ENCODE peak calls at places on chromosomes 4 and X, in six cellular contexts. K is A549, W is endothelial cell of umbilical vein, F is K562, D is HepG2, P is GM12878. Y is an unnamed sample.

GRCh38 chr4:38210396-38211114 is 250.4 kb downstream of the PTTG2 start:
- DNase-seq in K (no peak), W (peak), F (no peak), D (no peak), P (no peak), Y (no peak)

GRCh38 chrX:120857240-120857639 is 18.4 kb downstream of the CT47B1 start:
- DNase-seq in K (peak), W (no peak), F (no peak), D (no peak), P (no peak), Y (no peak)

GRCh38 chr4:151004222-151004621 is 10.9 kb downstream of the LRBA start:
- DNase-seq in K (no peak), W (peak), F (no peak), D (no peak), P (no peak), Y (peak)

GRCh38 chr4:45662996-45663395 is 460.9 kb downstream of the GABRG1 start:
- DNase-seq in K (no peak), W (no peak), F (no peak), D (no peak), P (no peak), Y (no peak)

GRCh38 chrX:107674480-107675364 is 46.4 kb downstream of the PRPS1 start:
- DNase-seq in K (no peak), W (no peak), F (peak), D (no peak), P (no peak), Y (peak)

GRCh38 chrX:131617182-131617581 is 73.3 kb downstream of the OR13H1 start:
- DNase-seq in K (no peak), W (no peak), F (no peak), D (no peak), P (no peak), Y (no peak)

GRCh38 chr4:6419452-6420028 is 52.9 kb downstream of the PPP2R2C start:
- DNase-seq in K (peak), W (no peak), F (no peak), D (no peak), P (no peak), Y (no peak)

GRCh38 chr4:173334891-173335754 is 965 bp upstream of the HMGB2 start:
- DNase-seq in K (peak), W (peak), F (peak), D (peak), P (peak), Y (peak)

GRCh38 chrX:84469226-84469625 is 33.0 kb downstream of the HDX start:
- DNase-seq in K (no peak), W (peak), F (no peak), D (no peak), P (no peak), Y (peak)

GRCh38 chr4:113534698-113535097 is 226.8 kb downstream of the CAMK2D start:
- DNase-seq in K (no peak), W (no peak), F (no peak), D (no peak), P (no peak), Y (no peak)

GRCh38 chr4:168028568-168028967 is 63.8 kb upstream of the ANXA10 start:
- DNase-seq in K (peak), W (peak), F (no peak), D (peak), P (no peak), Y (peak)

GRCh38 chr4:25973346-25973745 is 59.3 kb downstream of the SMIM20 start:
- DNase-seq in K (no peak), W (no peak), F (no peak), D (no peak), P (no peak), Y (no peak)

GRCh38 chr4:152351080-152351479 is 184.8 kb downstream of the FBXW7 start:
- DNase-seq in K (no peak), W (no peak), F (no peak), D (no peak), P (no peak), Y (no peak)

GRCh38 chr4:70326052-70326451 is 8.7 kb upstream of the CABS1 start:
- DNase-seq in K (no peak), W (no peak), F (no peak), D (no peak), P (no peak), Y (no peak)

GRCh38 chrX:138711399-138712347 is at the start of gene FGF13:
- DNase-seq in K (peak), W (no peak), F (no peak), D (peak), P (no peak), Y (peak)

GRCh38 chr4:153467897-153468262 is 1.7 kb downstream of the TMEM131L start:
- DNase-seq in K (no peak), W (no peak), F (no peak), D (no peak), P (no peak), Y (peak)

GRCh38 chr4:184838249-184839074 is 12.7 kb upstream of the ACSL1 start:
- DNase-seq in K (peak), W (no peak), F (peak), D (peak), P (no peak), Y (no peak)

GRCh38 chr4:111501946-111502345 is 643.3 kb upstream of the FAM241A start:
- DNase-seq in K (no peak), W (no peak), F (no peak), D (no peak), P (no peak), Y (no peak)

GRCh38 chr4:147994076-147994475 is 262.2 kb downstream of the ARHGAP10 start:
- DNase-seq in K (no peak), W (peak), F (no peak), D (no peak), P (no peak), Y (no peak)

GRCh38 chr4:189845145-189845846 is 95.4 kb upstream of the FRG1 start:
- DNase-seq in K (no peak), W (no peak), F (no peak), D (no peak), P (no peak), Y (no peak)

GRCh38 chr4:16055937-16056336 is 27.9 kb downstream of the PROM1 start:
- DNase-seq in K (no peak), W (no peak), F (no peak), D (no peak), P (no peak), Y (no peak)

GRCh38 chrX:45077748-45078424 is 122.8 kb downstream of the DIPK2B start:
- DNase-seq in K (no peak), W (no peak), F (no peak), D (no peak), P (peak), Y (no peak)

GRCh38 chr4:131302108-131302507 is 1847.0 kb upstream of the PCDH10 start:
- DNase-seq in K (peak), W (no peak), F (no peak), D (peak), P (no peak), Y (no peak)

GRCh38 chr4:41517121-41517520 is 20.8 kb upstream of the LIMCH1 start:
- DNase-seq in K (no peak), W (no peak), F (no peak), D (no peak), P (no peak), Y (no peak)

GRCh38 chrX:47958943-47959342 is 44.8 kb downstream of the ZNF182 start:
- DNase-seq in K (no peak), W (peak), F (peak), D (peak), P (no peak), Y (peak)

GRCh38 chr4:147029296-147029695 is 83.6 kb upstream of the TTC29 start:
- DNase-seq in K (no peak), W (no peak), F (no peak), D (no peak), P (no peak), Y (no peak)

GRCh38 chr4:112112590-112113170 is 32.6 kb upstream of the FAM241A start:
- DNase-seq in K (peak), W (no peak), F (no peak), D (peak), P (no peak), Y (no peak)

DNA sequence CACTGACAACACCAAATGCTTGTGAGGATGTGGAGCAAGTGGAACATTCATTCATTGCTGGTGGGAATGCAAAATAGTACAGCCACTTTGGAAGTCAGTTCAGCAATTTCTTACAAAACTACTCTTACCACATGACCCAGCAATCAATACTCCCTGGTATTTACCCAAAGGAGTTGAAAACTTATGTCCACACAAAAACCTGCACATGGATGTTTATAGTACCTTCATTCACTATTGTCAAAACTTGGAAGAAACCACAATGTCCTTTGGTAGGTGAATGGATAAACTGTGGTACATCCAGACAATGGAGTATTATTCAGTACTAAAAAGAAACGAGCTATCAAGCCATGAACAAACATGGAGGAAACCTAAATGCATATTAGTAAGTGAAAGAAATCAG is 27.5 kb downstream of the HUWE1 start:
- DNase-seq in K (no peak), W (no peak), F (no peak), D (peak), P (no peak), Y (no peak)
- TF ChIP-seq CTCF in K (no peak), W (no peak), F (no peak), D (no peak), P (no peak), Y (no peak)

GRCh38 chr4:120916937-120917336 is 5.6 kb downstream of the PRDM5 start:
- DNase-seq in K (no peak), W (no peak), F (no peak), D (no peak), P (no peak), Y (no peak)

GRCh38 chr4:120920666-120921065 is 1.9 kb downstream of the PRDM5 start:
- DNase-seq in K (no peak), W (no peak), F (no peak), D (no peak), P (no peak), Y (no peak)

GRCh38 chr4:120918092-120918491 is 4.4 kb downstream of the PRDM5 start:
- DNase-seq in K (no peak), W (peak), F (no peak), D (no peak), P (no peak), Y (no peak)

GRCh38 chr4:120919358-120919757 is 3.2 kb downstream of the PRDM5 start:
- DNase-seq in K (no peak), W (no peak), F (no peak), D (no peak), P (no peak), Y (no peak)

GRCh38 chr4:120918788-120919187 is 3.7 kb downstream of the PRDM5 start:
- DNase-seq in K (no peak), W (no peak), F (no peak), D (no peak), P (no peak), Y (no peak)
- TF ChIP-seq MYC in K (no peak), W (no peak), F (no peak), D (no peak), P (no peak), Y (no peak)

GRCh38 chrX:23403849-23404248 is 69.2 kb downstream of the PTCHD1 start:
- DNase-seq in K (peak), W (no peak), F (no peak), D (no peak), P (no peak), Y (peak)
- TF ChIP-seq CTCF in K (no peak), W (no peak), F (peak), D (peak), P (peak), Y (no peak)

DNA sequence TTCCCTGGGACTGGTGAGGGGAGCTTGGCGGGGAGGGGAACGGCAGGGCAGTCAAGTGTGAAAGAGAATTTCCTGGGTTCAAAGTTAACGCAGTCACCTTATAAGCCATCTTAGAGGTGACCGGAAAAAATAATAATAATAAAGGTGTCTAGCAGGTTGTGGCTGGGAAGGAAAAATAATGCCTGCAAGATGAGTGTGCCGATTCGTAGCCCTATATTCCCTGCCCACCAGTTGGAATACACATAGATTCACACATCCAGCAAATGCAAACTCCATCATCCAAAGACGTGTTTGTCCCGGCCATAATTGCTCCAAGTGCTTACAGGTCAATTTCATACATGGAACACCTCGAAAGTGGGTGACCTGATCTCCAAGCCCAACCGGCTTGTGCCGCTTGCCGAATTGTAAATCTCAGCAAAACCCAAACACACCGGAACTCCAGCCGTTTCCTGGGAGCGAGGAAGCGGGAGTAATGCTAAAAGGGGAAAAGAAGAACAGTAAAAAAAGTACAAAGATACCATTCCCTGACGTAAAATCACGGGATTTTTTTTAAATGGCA is 1.3 kb upstream of the FAT1 start:
- DNase-seq in K (peak), W (peak), F (no peak), D (no peak), P (no peak), Y (no peak)
- TF ChIP-seq MYC in K (no peak), W (no peak), F (no peak), D (no peak), P (no peak), Y (no peak)

DNA sequence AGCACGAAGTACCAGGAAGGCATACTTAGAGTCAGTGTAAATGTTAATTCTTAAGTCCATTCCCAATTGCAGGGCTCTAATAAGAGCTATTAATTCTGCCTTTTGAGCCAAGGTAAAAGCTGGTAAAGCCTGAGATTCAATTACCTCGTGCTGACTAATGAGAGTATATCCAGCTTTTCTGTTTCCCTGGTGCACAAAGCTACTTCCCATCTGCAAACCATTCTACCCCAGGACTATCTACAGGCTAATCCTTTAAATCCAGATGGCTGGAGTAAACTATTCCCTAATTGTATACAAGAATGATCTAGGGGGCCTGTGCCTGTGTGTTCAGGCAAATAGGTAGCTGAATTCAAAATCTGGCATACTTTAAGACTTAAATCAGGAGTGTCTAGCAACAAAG is 365.1 kb downstream of the GPM6A start:
- DNase-seq in K (no peak), W (no peak), F (no peak), D (no peak), P (no peak), Y (no peak)
- TF ChIP-seq CTCF in K (no peak), W (no peak), F (no peak), D (no peak), P (no peak), Y (no peak)

Y was measured in NB4.